ENCODE peak calls at places on chromosomes 13 and 19, in four cellular contexts. One of them, this sample, is unnamed.

GRCh38 chr19:35744335-35744687 is 907 bp downstream of the U2AF1L4 start:
- DNase-seq in CD8-positive, alpha-beta T cell: no peak
- DNase-seq in lung: no peak
- DNase-seq in fibroblast of villous mesenchyme: no peak
- DNase-seq in this sample: no peak

GRCh38 chr19:14516746-14517438 is 1.3 kb downstream of the DNAJB1 start:
- DNase-seq in fibroblast of villous mesenchyme: no peak
- DNase-seq in lung: no peak
- DNase-seq in CD8-positive, alpha-beta T cell: no peak
- DNase-seq in this sample: no peak

GRCh38 chr13:75319244-75319643 is 162.7 kb downstream of the TBC1D4 start:
- DNase-seq in CD8-positive, alpha-beta T cell: no peak
- DNase-seq in lung: no peak
- DNase-seq in fibroblast of villous mesenchyme: no peak
- DNase-seq in this sample: no peak

GRCh38 chr13:36536546-36536945 is 104.3 kb downstream of the CCNA1 start:
- DNase-seq in lung: no peak
- DNase-seq in fibroblast of villous mesenchyme: no peak
- DNase-seq in CD8-positive, alpha-beta T cell: no peak
- DNase-seq in this sample: no peak

GRCh38 chr19:6952956-6953355 is 65.6 kb downstream of the ADGRE1 start:
- DNase-seq in fibroblast of villous mesenchyme: no peak
- DNase-seq in CD8-positive, alpha-beta T cell: no peak
- DNase-seq in lung: no peak
- DNase-seq in this sample: no peak

GRCh38 chr19:17264641-17264979 is at the start of gene USHBP1:
- DNase-seq in lung: no peak
- DNase-seq in CD8-positive, alpha-beta T cell: no peak
- DNase-seq in fibroblast of villous mesenchyme: no peak
- DNase-seq in this sample: no peak

GRCh38 chr13:32415019-32415418 is 12.9 kb downstream of the N4BP2L1 start:
- DNase-seq in lung: no peak
- DNase-seq in CD8-positive, alpha-beta T cell: peak
- DNase-seq in fibroblast of villous mesenchyme: no peak
- DNase-seq in this sample: no peak

GRCh38 chr13:23828866-23829265 is 60.3 kb downstream of the MIPEP start:
- DNase-seq in CD8-positive, alpha-beta T cell: no peak
- DNase-seq in fibroblast of villous mesenchyme: peak
- DNase-seq in lung: no peak
- DNase-seq in this sample: no peak

GRCh38 chr13:113636266-113636963 is 21.6 kb downstream of the ATP4B start:
- DNase-seq in fibroblast of villous mesenchyme: no peak
- DNase-seq in CD8-positive, alpha-beta T cell: peak
- DNase-seq in lung: no peak
- DNase-seq in this sample: no peak

GRCh38 chr19:1066748-1067340 is at the start of gene ARHGAP45:
- DNase-seq in lung: no peak
- DNase-seq in fibroblast of villous mesenchyme: no peak
- DNase-seq in CD8-positive, alpha-beta T cell: peak
- DNase-seq in this sample: no peak

GRCh38 chr13:45527699-45528462 is 63.1 kb downstream of the COG3 start:
- DNase-seq in CD8-positive, alpha-beta T cell: no peak
- DNase-seq in lung: no peak
- DNase-seq in fibroblast of villous mesenchyme: peak
- DNase-seq in this sample: no peak

GRCh38 chr19:4980087-4980486 is 11.2 kb downstream of the KDM4B start:
- DNase-seq in lung: no peak
- DNase-seq in CD8-positive, alpha-beta T cell: no peak
- DNase-seq in fibroblast of villous mesenchyme: no peak
- DNase-seq in this sample: no peak

GRCh38 chr13:103007427-103007762 is 58.8 kb downstream of the SLC10A2 start:
- DNase-seq in lung: no peak
- DNase-seq in fibroblast of villous mesenchyme: no peak
- DNase-seq in CD8-positive, alpha-beta T cell: no peak
- DNase-seq in this sample: no peak

GRCh38 chr19:10346509-10346908 is 7.1 kb upstream of the ICAM3 start:
- DNase-seq in lung: peak
- DNase-seq in CD8-positive, alpha-beta T cell: no peak
- DNase-seq in fibroblast of villous mesenchyme: peak
- DNase-seq in this sample: no peak

GRCh38 chr19:55353803-55354697 is 469 bp downstream of the COX6B2 start:
- DNase-seq in lung: no peak
- DNase-seq in CD8-positive, alpha-beta T cell: peak
- DNase-seq in fibroblast of villous mesenchyme: peak
- DNase-seq in this sample: peak

GRCh38 chr19:38744298-38744681 is at the start of gene CAPN12:
- DNase-seq in fibroblast of villous mesenchyme: no peak
- DNase-seq in lung: no peak
- DNase-seq in CD8-positive, alpha-beta T cell: no peak
- DNase-seq in this sample: no peak

GRCh38 chr13:28161370-28161769 is 23.0 kb downstream of the PAN3 start:
- DNase-seq in CD8-positive, alpha-beta T cell: no peak
- DNase-seq in fibroblast of villous mesenchyme: peak
- DNase-seq in lung: no peak
- DNase-seq in this sample: no peak

GRCh38 chr13:97757807-97758206 is 195.7 kb upstream of the IPO5 start:
- DNase-seq in CD8-positive, alpha-beta T cell: no peak
- DNase-seq in lung: no peak
- DNase-seq in fibroblast of villous mesenchyme: peak
- DNase-seq in this sample: no peak

GRCh38 chr19:45161715-45162463 is 1.1 kb upstream of the NKPD1 start:
- DNase-seq in lung: no peak
- DNase-seq in fibroblast of villous mesenchyme: peak
- DNase-seq in CD8-positive, alpha-beta T cell: no peak
- DNase-seq in this sample: no peak

GRCh38 chr19:39602224-39602623 is at the start of gene LGALS13:
- DNase-seq in fibroblast of villous mesenchyme: no peak
- DNase-seq in lung: no peak
- DNase-seq in CD8-positive, alpha-beta T cell: no peak
- DNase-seq in this sample: no peak

GRCh38 chr19:51687791-51688664 is 5.1 kb upstream of the SPACA6 start:
- DNase-seq in CD8-positive, alpha-beta T cell: no peak
- DNase-seq in fibroblast of villous mesenchyme: peak
- DNase-seq in lung: peak
- DNase-seq in this sample: no peak

GRCh38 chr13:105462981-105463380 is 1072.5 kb downstream of the EFNB2 start:
- DNase-seq in fibroblast of villous mesenchyme: no peak
- DNase-seq in lung: no peak
- DNase-seq in CD8-positive, alpha-beta T cell: no peak
- DNase-seq in this sample: no peak

GRCh38 chr13:46484561-46484960 is 68.4 kb upstream of the LRCH1 start:
- DNase-seq in lung: no peak
- DNase-seq in CD8-positive, alpha-beta T cell: no peak
- DNase-seq in fibroblast of villous mesenchyme: no peak
- DNase-seq in this sample: no peak

GRCh38 chr13:40637644-40638043 is 28.8 kb downstream of the FOXO1 start:
- DNase-seq in fibroblast of villous mesenchyme: peak
- DNase-seq in lung: no peak
- DNase-seq in CD8-positive, alpha-beta T cell: no peak
- DNase-seq in this sample: no peak

GRCh38 chr13:20301391-20302071 is 69.4 kb upstream of the GJB6 start:
- DNase-seq in lung: no peak
- DNase-seq in CD8-positive, alpha-beta T cell: no peak
- DNase-seq in fibroblast of villous mesenchyme: no peak
- DNase-seq in this sample: no peak

GRCh38 chr19:38277969-38278680 is 13.8 kb downstream of the SPINT2 start:
- DNase-seq in lung: peak
- DNase-seq in CD8-positive, alpha-beta T cell: no peak
- DNase-seq in fibroblast of villous mesenchyme: peak
- DNase-seq in this sample: no peak

GRCh38 chr19:4379383-4380253 is 20.7 kb downstream of the SH3GL1 start:
- DNase-seq in lung: peak
- DNase-seq in CD8-positive, alpha-beta T cell: peak
- DNase-seq in fibroblast of villous mesenchyme: no peak
- DNase-seq in this sample: peak

GRCh38 chr19:46056536-46056935 is 15.7 kb upstream of the IGFL4 start:
- DNase-seq in CD8-positive, alpha-beta T cell: no peak
- DNase-seq in fibroblast of villous mesenchyme: no peak
- DNase-seq in lung: no peak
- DNase-seq in this sample: no peak

GRCh38 chr13:70023506-70023905 is 84.1 kb upstream of the ATXN8OS start:
- DNase-seq in fibroblast of villous mesenchyme: no peak
- DNase-seq in lung: no peak
- DNase-seq in CD8-positive, alpha-beta T cell: no peak
- DNase-seq in this sample: no peak

GRCh38 chr19:39531834-39532232 is 819 bp downstream of the EID2B start:
- DNase-seq in fibroblast of villous mesenchyme: peak
- DNase-seq in CD8-positive, alpha-beta T cell: no peak
- DNase-seq in lung: no peak
- DNase-seq in this sample: no peak

GRCh38 chr19:1434577-1435060 is 3.6 kb upstream of the RPS15 start:
- DNase-seq in lung: no peak
- DNase-seq in fibroblast of villous mesenchyme: no peak
- DNase-seq in CD8-positive, alpha-beta T cell: no peak
- DNase-seq in this sample: no peak

GRCh38 chr13:44197791-44198770 is 175.5 kb upstream of the SERP2 start:
- DNase-seq in fibroblast of villous mesenchyme: peak
- DNase-seq in lung: no peak
- DNase-seq in CD8-positive, alpha-beta T cell: no peak
- DNase-seq in this sample: no peak

GRCh38 chr13:49436890-49437289 is 7.0 kb downstream of the CAB39L start:
- DNase-seq in CD8-positive, alpha-beta T cell: no peak
- DNase-seq in lung: no peak
- DNase-seq in fibroblast of villous mesenchyme: peak
- DNase-seq in this sample: no peak

GRCh38 chr13:33838567-33839131 is 20.7 kb downstream of the RFC3 start:
- DNase-seq in fibroblast of villous mesenchyme: peak
- DNase-seq in lung: no peak
- DNase-seq in CD8-positive, alpha-beta T cell: no peak
- DNase-seq in this sample: no peak

GRCh38 chr19:16682539-16682938 is 21.6 kb downstream of the TMEM38A start:
- DNase-seq in fibroblast of villous mesenchyme: no peak
- DNase-seq in lung: no peak
- DNase-seq in CD8-positive, alpha-beta T cell: no peak
- DNase-seq in this sample: no peak

GRCh38 chr19:41939861-41940442 is 11.7 kb upstream of the ERFL start:
- DNase-seq in lung: no peak
- DNase-seq in fibroblast of villous mesenchyme: peak
- DNase-seq in CD8-positive, alpha-beta T cell: peak
- DNase-seq in this sample: no peak

GRCh38 chr13:20882206-20882605 is 20.3 kb downstream of the XPO4 start:
- DNase-seq in lung: no peak
- DNase-seq in CD8-positive, alpha-beta T cell: no peak
- DNase-seq in fibroblast of villous mesenchyme: no peak
- DNase-seq in this sample: no peak

GRCh38 chr13:72562686-72563085 is 164.7 kb downstream of the MZT1 start:
- DNase-seq in CD8-positive, alpha-beta T cell: no peak
- DNase-seq in lung: no peak
- DNase-seq in fibroblast of villous mesenchyme: no peak
- DNase-seq in this sample: no peak

GRCh38 chr13:72561791-72562190 is 165.6 kb downstream of the MZT1 start:
- DNase-seq in fibroblast of villous mesenchyme: no peak
- DNase-seq in CD8-positive, alpha-beta T cell: no peak
- DNase-seq in lung: no peak
- DNase-seq in this sample: no peak

GRCh38 chr13:72570019-72570418 is 157.4 kb downstream of the MZT1 start:
- DNase-seq in fibroblast of villous mesenchyme: no peak
- DNase-seq in CD8-positive, alpha-beta T cell: no peak
- DNase-seq in lung: no peak
- DNase-seq in this sample: no peak

GRCh38 chr13:72565893-72566292 is 161.5 kb downstream of the MZT1 start:
- DNase-seq in CD8-positive, alpha-beta T cell: no peak
- DNase-seq in fibroblast of villous mesenchyme: peak
- DNase-seq in lung: no peak
- DNase-seq in this sample: no peak

GRCh38 chr13:72567566-72567965 is 159.9 kb downstream of the MZT1 start:
- DNase-seq in CD8-positive, alpha-beta T cell: no peak
- DNase-seq in fibroblast of villous mesenchyme: no peak
- DNase-seq in lung: no peak
- DNase-seq in this sample: no peak
- TF ChIP-seq CTCF in CD8-positive, alpha-beta T cell: no peak
- TF ChIP-seq CTCF in fibroblast of villous mesenchyme: no peak
- TF ChIP-seq CTCF in lung: no peak
- TF ChIP-seq CTCF in this sample: no peak

GRCh38 chr19:2636142-2636896 is 66.2 kb downstream of the GNG7 start:
- DNase-seq in lung: no peak
- DNase-seq in fibroblast of villous mesenchyme: no peak
- DNase-seq in CD8-positive, alpha-beta T cell: no peak
- DNase-seq in this sample: no peak

GRCh38 chr19:2634960-2635359 is 67.5 kb downstream of the GNG7 start:
- DNase-seq in lung: no peak
- DNase-seq in fibroblast of villous mesenchyme: no peak
- DNase-seq in CD8-positive, alpha-beta T cell: no peak
- DNase-seq in this sample: no peak

GRCh38 chr19:2636897-2637683 is 65.4 kb downstream of the GNG7 start:
- DNase-seq in CD8-positive, alpha-beta T cell: peak
- DNase-seq in lung: peak
- DNase-seq in fibroblast of villous mesenchyme: peak
- DNase-seq in this sample: no peak

GRCh38 chr19:2633693-2634075 is 68.8 kb downstream of the GNG7 start:
- DNase-seq in fibroblast of villous mesenchyme: no peak
- DNase-seq in CD8-positive, alpha-beta T cell: no peak
- DNase-seq in lung: no peak
- DNase-seq in this sample: no peak

GRCh38 chr19:2634228-2634951 is 68.1 kb downstream of the GNG7 start:
- DNase-seq in lung: peak
- DNase-seq in fibroblast of villous mesenchyme: peak
- DNase-seq in CD8-positive, alpha-beta T cell: no peak
- DNase-seq in this sample: no peak
- H3K4me3 ChIP-seq in lung: peak
- H3K4me3 ChIP-seq in fibroblast of villous mesenchyme: peak
- H3K4me3 ChIP-seq in CD8-positive, alpha-beta T cell: no peak
- H3K4me3 ChIP-seq in this sample: no peak

GRCh38 chr13:71672527-71672926 is 194.5 kb downstream of the DACH1 start:
- DNase-seq in CD8-positive, alpha-beta T cell: no peak
- DNase-seq in lung: no peak
- DNase-seq in fibroblast of villous mesenchyme: peak
- DNase-seq in this sample: no peak
- TF ChIP-seq CTCF in CD8-positive, alpha-beta T cell: no peak
- TF ChIP-seq CTCF in lung: no peak
- TF ChIP-seq CTCF in fibroblast of villous mesenchyme: peak
- TF ChIP-seq CTCF in this sample: peak

GRCh38 chr13:101552286-101552685 is 99.8 kb downstream of the ITGBL1 start:
- DNase-seq in CD8-positive, alpha-beta T cell: no peak
- DNase-seq in lung: no peak
- DNase-seq in fibroblast of villous mesenchyme: peak
- DNase-seq in this sample: no peak

GRCh38 chr13:101554420-101555125 is 102.1 kb downstream of the ITGBL1 start:
- DNase-seq in lung: no peak
- DNase-seq in fibroblast of villous mesenchyme: peak
- DNase-seq in CD8-positive, alpha-beta T cell: no peak
- DNase-seq in this sample: no peak

GRCh38 chr13:101556676-101557121 is 104.2 kb downstream of the ITGBL1 start:
- DNase-seq in CD8-positive, alpha-beta T cell: no peak
- DNase-seq in lung: no peak
- DNase-seq in fibroblast of villous mesenchyme: peak
- DNase-seq in this sample: no peak

DNA sequence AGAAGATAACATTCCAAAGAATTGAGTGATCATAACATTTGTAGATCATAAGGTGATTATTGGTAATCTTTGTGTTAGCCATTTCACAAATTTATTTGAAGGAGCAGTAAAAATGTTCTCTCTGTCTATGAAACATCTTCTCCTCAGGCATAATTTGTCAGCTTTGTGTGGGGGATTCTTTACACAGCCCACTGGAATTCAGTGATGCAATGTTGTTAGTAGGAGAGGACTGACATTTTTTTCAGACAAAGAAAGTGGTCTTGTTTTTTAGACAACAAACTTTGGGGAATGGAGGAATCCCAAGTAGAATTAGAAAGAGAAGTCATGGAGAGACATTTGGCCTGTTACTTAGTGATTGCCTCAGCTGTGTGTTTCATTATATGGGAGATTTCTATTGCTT is 100.3 kb downstream of the ITGBL1 start:
- DNase-seq in CD8-positive, alpha-beta T cell: no peak
- DNase-seq in fibroblast of villous mesenchyme: peak
- DNase-seq in lung: no peak
- DNase-seq in this sample: no peak
- H3K4me3 ChIP-seq in CD8-positive, alpha-beta T cell: no peak
- H3K4me3 ChIP-seq in fibroblast of villous mesenchyme: no peak
- H3K4me3 ChIP-seq in lung: no peak
- H3K4me3 ChIP-seq in this sample: no peak

This sample was measured in RWPE2.